ENCODE peak calls at places on chromosomes 12 and 14, in eight cellular contexts. N is transverse colon, G is psoas muscle, W is HCT116, R is endodermal cell, K is mammary epithelial cell, H is mucosa of descending colon, X is Peyer's patch. V is an unnamed sample.

GRCh38 chr14:56810850-56811595 is 744 bp upstream of the OTX2 start:
- DNase-seq in W (no peak), K (no peak), G (no peak), R (peak), H (no peak), X (no peak), N (no peak), V (no peak)

GRCh38 chr14:89667983-89668382 is 250.9 kb upstream of the FOXN3 start:
- DNase-seq in X (no peak), R (no peak), H (no peak), W (no peak), K (no peak), N (no peak), G (no peak), V (no peak)

GRCh38 chr12:31280183-31280582 is 45.8 kb downstream of the SINHCAF start:
- DNase-seq in N (no peak), X (no peak), R (no peak), W (no peak), G (no peak), H (no peak), K (no peak), V (no peak)

GRCh38 chr14:68792022-68792829 is 641 bp downstream of the ZFP36L1 start:
- DNase-seq in X (peak), G (no peak), R (peak), H (peak), K (peak), W (no peak), N (no peak), V (no peak)

GRCh38 chr14:69050235-69051184 is 71.4 kb upstream of the ACTN1 start:
- DNase-seq in R (no peak), K (no peak), X (no peak), N (no peak), G (no peak), W (no peak), H (no peak), V (no peak)

GRCh38 chr14:91098591-91098990 is 15.3 kb upstream of the DGLUCY start:
- DNase-seq in X (no peak), W (no peak), G (peak), N (no peak), R (no peak), K (peak), H (no peak), V (no peak)

GRCh38 chr12:15709524-15709923 is 79.7 kb downstream of the EPS8 start:
- DNase-seq in N (no peak), K (no peak), W (no peak), R (peak), X (no peak), H (no peak), G (no peak), V (no peak)

GRCh38 chr12:48602192-48602989 is 32.5 kb upstream of the LALBA start:
- DNase-seq in R (no peak), G (no peak), H (no peak), W (no peak), K (peak), N (no peak), X (no peak), V (no peak)

GRCh38 chr14:95107711-95108110 is 49.6 kb downstream of the DICER1 start:
- DNase-seq in X (no peak), G (no peak), R (no peak), N (no peak), H (no peak), W (no peak), K (no peak), V (no peak)

GRCh38 chr12:7131502-7131866 is 1.3 kb downstream of the CLSTN3 start:
- DNase-seq in W (no peak), H (peak), G (no peak), X (no peak), K (no peak), R (no peak), N (no peak), V (no peak)

GRCh38 chr14:28468191-28469151 is 298.1 kb upstream of the FOXG1 start:
- DNase-seq in K (peak), H (no peak), R (peak), G (no peak), N (no peak), X (no peak), W (no peak), V (no peak)

GRCh38 chr14:96638041-96638855 is 136.1 kb downstream of the PAPOLA start:
- DNase-seq in N (no peak), H (no peak), X (no peak), K (no peak), R (peak), W (no peak), G (no peak), V (no peak)

GRCh38 chr12:117695956-117696355 is 272.8 kb downstream of the KSR2 start:
- DNase-seq in H (peak), R (no peak), K (no peak), G (no peak), X (no peak), N (no peak), W (no peak), V (no peak)

GRCh38 chr12:16189849-16190248 is 87.6 kb downstream of the SLC15A5 start:
- DNase-seq in N (no peak), R (no peak), H (no peak), G (no peak), X (no peak), W (no peak), K (peak), V (no peak)

GRCh38 chr14:38079886-38080285 is 127.8 kb upstream of the SSTR1 start:
- DNase-seq in X (no peak), H (no peak), N (no peak), R (no peak), W (no peak), G (no peak), K (no peak), V (no peak)

GRCh38 chr12:27964123-27964522 is 8.4 kb downstream of the PTHLH start:
- DNase-seq in H (no peak), R (no peak), W (no peak), G (no peak), K (no peak), N (no peak), X (no peak), V (no peak)

GRCh38 chr12:67042697-67043131 is 226.4 kb upstream of the CAND1 start:
- DNase-seq in K (peak), N (no peak), W (no peak), X (no peak), G (no peak), H (no peak), R (peak), V (peak)

GRCh38 chr14:50085570-50086315 is 30.6 kb downstream of the VCPKMT start:
- DNase-seq in N (no peak), W (no peak), K (peak), R (no peak), H (no peak), G (no peak), X (peak), V (no peak)

GRCh38 chr14:30921305-30921704 is 46.9 kb downstream of the COCH start:
- DNase-seq in H (no peak), N (no peak), X (no peak), W (no peak), K (no peak), R (no peak), G (no peak), V (no peak)

GRCh38 chr12:75196865-75197264 is 12.8 kb downstream of the KCNC2 start:
- DNase-seq in N (no peak), K (peak), R (no peak), W (no peak), G (no peak), H (no peak), X (no peak), V (no peak)

GRCh38 chr14:59086241-59086899 is 102.1 kb upstream of the DAAM1 start:
- DNase-seq in W (no peak), R (no peak), X (no peak), K (no peak), N (no peak), G (no peak), H (no peak), V (no peak)

GRCh38 chr14:80211143-80212024 is at the start of gene DIO2:
- DNase-seq in X (no peak), K (no peak), G (peak), H (peak), N (no peak), W (no peak), R (peak), V (no peak)

GRCh38 chr12:82740129-82741000 is 53.7 kb downstream of the TMTC2 start:
- DNase-seq in X (no peak), W (peak), G (no peak), N (no peak), H (no peak), K (peak), R (peak), V (peak)

GRCh38 chr12:123998960-123999359 is 25.9 kb downstream of the ZNF664 start:
- DNase-seq in R (no peak), X (no peak), W (no peak), H (no peak), N (no peak), K (no peak), G (no peak), V (no peak)

GRCh38 chr12:48556631-48557030 is 13.2 kb downstream of the LALBA start:
- DNase-seq in K (no peak), R (peak), H (no peak), N (no peak), G (no peak), W (no peak), X (no peak), V (no peak)

GRCh38 chr14:79552778-79553177 is 658.5 kb downstream of the DIO2 start:
- DNase-seq in X (no peak), N (no peak), H (no peak), G (no peak), R (peak), K (no peak), W (no peak), V (peak)

GRCh38 chr12:113862570-113863454 is 103.3 kb downstream of the RBM19 start:
- DNase-seq in N (no peak), R (peak), W (no peak), X (no peak), H (no peak), K (peak), G (no peak), V (no peak)

GRCh38 chr12:5191803-5192538 is 148.3 kb downstream of the KCNA5 start:
- DNase-seq in W (no peak), K (no peak), H (no peak), N (no peak), G (no peak), X (no peak), R (no peak), V (no peak)

GRCh38 chr14:72387727-72388126 is 455.5 kb downstream of the RGS6 start:
- DNase-seq in N (no peak), G (no peak), R (no peak), W (no peak), X (no peak), K (no peak), H (peak), V (no peak)

GRCh38 chr14:73233564-73233963 is 3.7 kb upstream of the PAPLN start:
- DNase-seq in H (no peak), G (no peak), W (no peak), K (no peak), R (no peak), X (no peak), N (no peak), V (no peak)

GRCh38 chr14:32428149-32428548 is 99.1 kb downstream of the AKAP6 start:
- DNase-seq in G (no peak), X (no peak), K (no peak), R (no peak), H (no peak), N (no peak), W (no peak), V (no peak)

GRCh38 chr14:78425332-78425731 is 255.2 kb downstream of the NRXN3 start:
- DNase-seq in H (no peak), X (no peak), W (no peak), K (no peak), R (no peak), G (no peak), N (no peak), V (no peak)

GRCh38 chr14:70239802-70240201 is 51.1 kb upstream of the SLC8A3 start:
- DNase-seq in G (no peak), R (no peak), W (no peak), K (no peak), N (no peak), H (no peak), X (no peak), V (no peak)

GRCh38 chr12:15634010-15634676 is 155.0 kb downstream of the EPS8 start:
- DNase-seq in G (no peak), W (no peak), H (no peak), N (no peak), X (no peak), K (no peak), R (no peak), V (no peak)

GRCh38 chr12:109291531-109292341 is 17.3 kb downstream of the FOXN4 start:
- DNase-seq in X (peak), K (no peak), R (peak), H (peak), N (peak), G (no peak), W (no peak), V (peak)
- H3K4me3 ChIP-seq in X (no peak), K (no peak), R (no peak), H (no peak), N (peak), G (peak), W (no peak), V (peak)

GRCh38 chr12:131980263-131980662 is 30.5 kb downstream of the EP400 start:
- DNase-seq in K (no peak), G (no peak), W (no peak), H (no peak), X (no peak), R (no peak), N (no peak), V (no peak)
- TF ChIP-seq CTCF in K (peak), G (no peak), W (peak), H (no peak), X (no peak), R (no peak), N (no peak), V (peak)

GRCh38 chr14:105525326-105525725 is 1.1 kb upstream of the TMEM121 start:
- DNase-seq in R (no peak), G (no peak), H (no peak), N (no peak), X (no peak), K (no peak), W (no peak), V (no peak)
- H3K4me3 ChIP-seq in R (no peak), G (no peak), H (no peak), N (no peak), X (no peak), K (no peak), W (no peak), V (no peak)

DNA sequence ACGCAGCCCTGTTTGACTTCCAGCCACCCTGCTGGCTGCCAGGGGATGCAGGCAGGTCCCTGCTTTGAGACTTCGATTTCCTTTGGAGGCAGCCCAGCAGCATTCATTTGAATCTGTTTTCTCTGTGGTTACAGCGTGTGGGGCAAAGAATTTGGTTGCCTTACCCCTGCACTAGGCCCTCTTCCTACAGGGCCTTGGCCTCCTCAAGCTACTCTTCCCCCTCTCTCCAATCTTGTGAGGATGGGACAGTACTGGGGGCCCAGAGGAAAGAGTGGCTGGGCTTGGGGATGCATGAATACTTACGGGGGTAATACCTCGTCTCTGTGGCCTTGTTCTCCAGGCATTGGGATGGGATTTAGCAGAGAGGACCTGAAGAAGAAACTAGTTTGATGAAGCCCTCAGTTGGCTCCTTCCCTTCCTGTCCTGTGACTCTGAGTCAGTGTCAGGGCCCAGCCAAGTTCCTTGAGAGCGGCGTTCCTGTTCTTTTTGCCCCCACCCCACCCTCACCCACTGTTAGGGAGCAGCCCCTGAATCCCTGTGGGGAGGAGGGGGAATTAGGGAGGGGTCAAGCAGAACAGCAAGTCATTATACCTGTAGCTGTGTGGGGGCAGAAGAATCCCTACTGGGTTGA is 5.1 kb upstream of the LRP1-AS start:
- DNase-seq in G (no peak), H (no peak), R (no peak), W (no peak), K (no peak), N (no peak), X (peak), V (peak)
- TF ChIP-seq CTCF in G (no peak), H (no peak), R (no peak), W (no peak), K (no peak), N (no peak), X (no peak), V (no peak)